ENCODE peak calls at places on chromosomes 13 and 19, in four cellular contexts. One of them, this sample, is unnamed.

GRCh38 chr19:1945899-1946298 is 4.9 kb downstream of the CSNK1G2 start:
- DNase-seq in IMR-90: no peak
- DNase-seq in K562: peak; percentile 56
- DNase-seq in keratinocyte: no peak
- DNase-seq in this sample: peak; percentile 16

GRCh38 chr13:110304256-110304655 is 2.7 kb downstream of the COL4A1 start:
- DNase-seq in IMR-90: peak; percentile 70
- DNase-seq in K562: no peak
- DNase-seq in keratinocyte: no peak
- DNase-seq in this sample: no peak

GRCh38 chr13:50715402-50716146 is 127.9 kb downstream of the DLEU7 start:
- DNase-seq in IMR-90: no peak
- DNase-seq in K562: no peak
- DNase-seq in keratinocyte: no peak
- DNase-seq in this sample: no peak

GRCh38 chr19:2589441-2589840 is 113.1 kb downstream of the GNG7 start:
- DNase-seq in IMR-90: no peak
- DNase-seq in K562: no peak
- DNase-seq in keratinocyte: no peak
- DNase-seq in this sample: no peak

GRCh38 chr19:34732548-34733255 is 1.3 kb upstream of the ZNF181 start:
- DNase-seq in IMR-90: no peak
- DNase-seq in K562: peak; percentile 61
- DNase-seq in keratinocyte: no peak
- DNase-seq in this sample: no peak

GRCh38 chr19:29277107-29277506 is 64.2 kb upstream of the UQCRFS1 start:
- DNase-seq in IMR-90: no peak
- DNase-seq in K562: peak; percentile 27
- DNase-seq in keratinocyte: no peak
- DNase-seq in this sample: no peak

GRCh38 chr19:2087621-2088100 is 8.5 kb downstream of the MOB3A start:
- DNase-seq in IMR-90: no peak
- DNase-seq in K562: no peak
- DNase-seq in keratinocyte: no peak
- DNase-seq in this sample: no peak

GRCh38 chr19:14354445-14354844 is 26.8 kb upstream of the ADGRE5 start:
- DNase-seq in IMR-90: no peak
- DNase-seq in K562: peak; percentile 86
- DNase-seq in keratinocyte: no peak
- DNase-seq in this sample: no peak

GRCh38 chr13:104085611-104086010 is 1019.4 kb upstream of the SLC10A2 start:
- DNase-seq in IMR-90: no peak
- DNase-seq in K562: no peak
- DNase-seq in keratinocyte: no peak
- DNase-seq in this sample: no peak

GRCh38 chr19:33392341-33393285 is 19.1 kb downstream of the CEBPG start:
- DNase-seq in IMR-90: no peak
- DNase-seq in K562: no peak
- DNase-seq in keratinocyte: no peak
- DNase-seq in this sample: no peak

GRCh38 chr13:75226755-75227435 is 255.1 kb downstream of the TBC1D4 start:
- DNase-seq in IMR-90: peak; percentile 86
- DNase-seq in K562: no peak
- DNase-seq in keratinocyte: peak; percentile 30
- DNase-seq in this sample: no peak

GRCh38 chr19:46040952-46041500 is at the start of gene IGFL4:
- DNase-seq in IMR-90: no peak
- DNase-seq in K562: no peak
- DNase-seq in keratinocyte: no peak
- DNase-seq in this sample: no peak

GRCh38 chr13:21043898-21044297 is 17.5 kb downstream of the LATS2 start:
- DNase-seq in IMR-90: peak; percentile 96
- DNase-seq in K562: no peak
- DNase-seq in keratinocyte: no peak
- DNase-seq in this sample: no peak

GRCh38 chr19:35856001-35856400 is 710 bp upstream of the KIRREL2 start:
- DNase-seq in IMR-90: no peak
- DNase-seq in K562: no peak
- DNase-seq in keratinocyte: no peak
- DNase-seq in this sample: no peak

GRCh38 chr19:49229416-49229815 is 71.8 kb downstream of the TRPM4 start:
- DNase-seq in IMR-90: no peak
- DNase-seq in K562: no peak
- DNase-seq in keratinocyte: no peak
- DNase-seq in this sample: no peak

GRCh38 chr13:107842562-107843180 is 372.7 kb downstream of the LIG4 start:
- DNase-seq in IMR-90: peak; percentile 58
- DNase-seq in K562: no peak
- DNase-seq in keratinocyte: no peak
- DNase-seq in this sample: peak; percentile 48

GRCh38 chr13:59340581-59340980 is 823.1 kb downstream of the DIAPH3 start:
- DNase-seq in IMR-90: no peak
- DNase-seq in K562: no peak
- DNase-seq in keratinocyte: no peak
- DNase-seq in this sample: no peak

GRCh38 chr13:31891472-31891871 is 140.1 kb upstream of the FRY start:
- DNase-seq in IMR-90: no peak
- DNase-seq in K562: no peak
- DNase-seq in keratinocyte: no peak
- DNase-seq in this sample: peak; percentile 33

GRCh38 chr19:33054623-33055022 is 10.1 kb downstream of the RHPN2 start:
- DNase-seq in IMR-90: no peak
- DNase-seq in K562: no peak
- DNase-seq in keratinocyte: no peak
- DNase-seq in this sample: no peak

DNA sequence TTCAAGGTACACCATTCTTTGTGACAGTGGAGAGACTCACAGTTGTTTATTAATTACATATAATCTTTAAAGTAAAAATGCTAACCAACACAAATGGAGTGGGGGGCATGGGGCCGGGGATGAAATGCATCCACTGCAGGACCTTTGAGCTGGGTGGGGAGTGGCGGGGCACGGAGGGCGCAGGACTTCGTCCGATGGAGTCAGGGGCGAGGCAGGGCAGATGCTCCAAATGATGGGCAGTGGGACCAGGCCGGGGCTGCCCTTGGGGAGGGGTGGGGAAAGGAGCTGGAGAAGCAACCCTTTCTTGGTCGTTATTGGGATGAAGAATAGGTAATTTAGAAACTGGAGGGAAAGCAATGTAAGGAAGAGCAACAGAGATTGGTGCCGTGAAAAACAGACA is 220.0 kb downstream of the TEX29 start:
- DNase-seq in IMR-90: no peak
- DNase-seq in K562: no peak
- DNase-seq in keratinocyte: no peak
- DNase-seq in this sample: no peak
- H3K9me1 ChIP-seq in IMR-90: no peaks in the 10 kb centered on the region
- H3K9me1 ChIP-seq in K562: no peaks in the 10 kb centered on the region
- H3K9me1 ChIP-seq in keratinocyte: no peaks in the 10 kb centered on the region
- H3K9me1 ChIP-seq in this sample: no peaks in the 10 kb centered on the region

GRCh38 chr13:80571346-80572307 is 230.7 kb upstream of the SPRY2 start:
- DNase-seq in IMR-90: no peak
- DNase-seq in K562: no peak
- DNase-seq in keratinocyte: no peak
- DNase-seq in this sample: no peak
- H3K9me1 ChIP-seq in IMR-90: no peaks in the 10 kb centered on the region
- H3K9me1 ChIP-seq in K562: no peaks in the 10 kb centered on the region
- H3K9me1 ChIP-seq in keratinocyte: no peaks in the 10 kb centered on the region
- H3K9me1 ChIP-seq in this sample: no peaks in the 10 kb centered on the region

GRCh38 chr19:8576273-8576993 is 809 bp downstream of the MYO1F start:
- DNase-seq in IMR-90: no peak
- DNase-seq in K562: no peak
- DNase-seq in keratinocyte: no peak
- DNase-seq in this sample: no peak
- H3K9me1 ChIP-seq in IMR-90: peaks cover 6% of the 10 kb centered on the region
- H3K9me1 ChIP-seq in K562: no peaks in the 10 kb centered on the region
- H3K9me1 ChIP-seq in keratinocyte: no peaks in the 10 kb centered on the region
- H3K9me1 ChIP-seq in this sample: no peaks in the 10 kb centered on the region

GRCh38 chr19:7848779-7849457 is 18.9 kb downstream of the EVI5L start:
- DNase-seq in IMR-90: no peak
- DNase-seq in K562: no peak
- DNase-seq in keratinocyte: no peak
- DNase-seq in this sample: no peak
- H3K9me1 ChIP-seq in IMR-90: no peaks in the 10 kb centered on the region
- H3K9me1 ChIP-seq in K562: no peaks in the 10 kb centered on the region
- H3K9me1 ChIP-seq in keratinocyte: no peaks in the 10 kb centered on the region
- H3K9me1 ChIP-seq in this sample: no peaks in the 10 kb centered on the region

DNA sequence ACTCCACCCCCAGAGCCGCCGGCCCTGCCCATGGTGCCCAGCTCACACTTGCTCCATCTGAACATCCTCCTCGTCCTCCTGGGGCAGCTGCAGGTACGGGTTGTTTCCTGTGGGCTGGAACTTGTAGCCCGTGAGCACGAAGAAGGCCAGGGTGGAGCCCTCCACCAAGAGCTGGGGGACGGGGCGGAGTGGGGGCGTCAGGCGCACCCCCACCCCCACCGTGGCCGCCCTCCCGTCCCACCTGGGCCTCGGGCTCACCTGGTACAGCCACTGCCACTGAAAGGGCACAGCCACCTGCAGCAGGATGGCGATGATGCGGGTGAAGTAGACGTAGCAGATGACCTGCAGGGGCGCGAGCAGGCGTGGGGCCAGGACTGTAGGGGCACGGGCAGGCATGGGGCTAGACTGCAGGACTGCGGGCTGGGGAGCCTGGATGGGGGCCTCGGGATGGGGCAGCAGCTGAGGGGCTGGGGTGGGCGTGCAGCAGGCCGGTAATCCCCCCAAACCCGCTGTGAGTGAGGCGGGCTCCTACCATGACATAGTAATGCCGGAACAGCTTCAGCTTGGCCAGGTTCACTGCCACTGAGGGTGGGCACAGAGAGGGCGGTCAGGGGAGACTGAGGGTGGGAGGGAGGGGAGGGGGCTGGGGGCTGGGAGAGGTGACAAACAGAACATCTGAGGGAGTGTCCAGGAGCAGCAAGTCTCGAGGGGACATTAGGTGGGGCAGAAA is 6.3 kb downstream of the GPR108 start:
- DNase-seq in IMR-90: no peak
- DNase-seq in K562: no peak
- DNase-seq in keratinocyte: no peak
- DNase-seq in this sample: no peak
- H3K9me1 ChIP-seq in IMR-90: peaks cover under 1% of the 10 kb centered on the region
- H3K9me1 ChIP-seq in K562: no peaks in the 10 kb centered on the region
- H3K9me1 ChIP-seq in keratinocyte: no peaks in the 10 kb centered on the region
- H3K9me1 ChIP-seq in this sample: no peaks in the 10 kb centered on the region